ENCODE peak calls at places on chromosomes 7 and 10, in ten cellular contexts. O is amniotic stem cell; M is HT1080; G is RWPE2; E is activated T-cell treated with anti-CD3 and anti-CD28 coated beads for 1 hour; N is posterior cingulate gyrus; C is sigmoid colon; R is nephron progenitor cell; F is NCI-H1105; P is activated naive CD8-positive, alpha-beta T cell treated with anti-CD3 and anti-CD28 coated beads, Interleukin-2, amount 50 U/mL, for 24 hours. H is an unnamed sample.

GRCh38 chr7:49669692-49670260 is 103.7 kb upstream of the VWC2 start:
- DNase-seq in O (no peak), M (no peak), G (no peak), E (no peak), N (no peak), C (no peak), R (no peak), F (no peak), P (no peak), H (no peak)

GRCh38 chr10:127309609-127310008 is 113.2 kb upstream of the INSYN2A start:
- DNase-seq in O (no peak), M (no peak), G (no peak), E (no peak), N (no peak), C (no peak), R (no peak), F (no peak), P (no peak), H (no peak)

GRCh38 chr7:10940748-10941358 is 32.8 kb upstream of the PHF14 start:
- DNase-seq in O (no peak), M (no peak), G (no peak), E (no peak), N (no peak), C (no peak), R (no peak), F (peak), P (peak), H (peak)

GRCh38 chr10:21144047-21144446 is 246.9 kb upstream of the NEBL start:
- DNase-seq in O (no peak), M (no peak), G (no peak), E (no peak), N (no peak), C (no peak), R (no peak), F (no peak), P (no peak), H (no peak)

GRCh38 chr10:132036887-132037675 is 28.7 kb upstream of the JAKMIP3 start:
- DNase-seq in O (no peak), M (no peak), G (no peak), E (no peak), N (peak), C (no peak), R (no peak), F (no peak), P (no peak), H (no peak)

GRCh38 chr7:16504019-16504418 is 22.6 kb upstream of the LRRC72 start:
- DNase-seq in O (no peak), M (peak), G (no peak), E (no peak), N (no peak), C (no peak), R (no peak), F (no peak), P (no peak), H (no peak)

GRCh38 chr10:63614371-63614891 is 93.2 kb downstream of the REEP3 start:
- DNase-seq in O (no peak), M (no peak), G (no peak), E (no peak), N (no peak), C (no peak), R (no peak), F (no peak), P (no peak), H (no peak)

GRCh38 chr10:19877466-19878255 is 61.4 kb downstream of the PLXDC2 start:
- DNase-seq in O (no peak), M (no peak), G (no peak), E (no peak), N (no peak), C (no peak), R (no peak), F (no peak), P (no peak), H (no peak)

GRCh38 chr7:28378574-28379149 is 33.7 kb upstream of the CREB5 start:
- DNase-seq in O (no peak), M (no peak), G (no peak), E (no peak), N (no peak), C (no peak), R (no peak), F (no peak), P (no peak), H (no peak)

GRCh38 chr7:124113040-124113439 is 80.2 kb upstream of the TMEM229A start:
- DNase-seq in O (no peak), M (no peak), G (no peak), E (no peak), N (no peak), C (no peak), R (no peak), F (no peak), P (no peak), H (no peak)

GRCh38 chr10:35480150-35480549 is 125.0 kb upstream of the GJD4 start:
- DNase-seq in O (no peak), M (no peak), G (no peak), E (no peak), N (no peak), C (no peak), R (no peak), F (no peak), P (no peak), H (no peak)

GRCh38 chr7:141097430-141097829 is 23.6 kb downstream of the TMEM178B start:
- DNase-seq in O (no peak), M (no peak), G (no peak), E (no peak), N (no peak), C (no peak), R (peak), F (no peak), P (no peak), H (no peak)

GRCh38 chr10:124308351-124308645 is 110.4 kb downstream of the OAT start:
- DNase-seq in O (no peak), M (no peak), G (no peak), E (no peak), N (no peak), C (peak), R (no peak), F (no peak), P (no peak), H (no peak)

GRCh38 chr10:76430330-76430729 is 998.9 kb downstream of the LRMDA start:
- DNase-seq in O (no peak), M (no peak), G (no peak), E (no peak), N (no peak), C (no peak), R (no peak), F (no peak), P (no peak), H (no peak)

GRCh38 chr10:91772461-91772860 is 25.8 kb upstream of the TNKS2 start:
- DNase-seq in O (no peak), M (no peak), G (no peak), E (no peak), N (no peak), C (no peak), R (no peak), F (no peak), P (no peak), H (no peak)

GRCh38 chr10:120406380-120406779 is 50.6 kb upstream of the PLPP4 start:
- DNase-seq in O (no peak), M (no peak), G (no peak), E (no peak), N (no peak), C (no peak), R (no peak), F (no peak), P (no peak), H (no peak)

GRCh38 chr10:101830322-101831168 is 12.3 kb upstream of the OGA start:
- DNase-seq in O (peak), M (peak), G (peak), E (peak), N (peak), C (peak), R (peak), F (peak), P (peak), H (peak)

GRCh38 chr7:5352440-5353010 is 69.8 kb downstream of the SLC29A4 start:
- DNase-seq in O (no peak), M (no peak), G (no peak), E (no peak), N (no peak), C (peak), R (no peak), F (no peak), P (no peak), H (no peak)

GRCh38 chr7:43244232-43244631 is 131.8 kb downstream of the HECW1 start:
- DNase-seq in O (no peak), M (peak), G (no peak), E (no peak), N (no peak), C (no peak), R (no peak), F (no peak), P (no peak), H (no peak)

GRCh38 chr10:1609038-1609411 is 128.3 kb downstream of the ADARB2 start:
- DNase-seq in O (no peak), M (no peak), G (no peak), E (no peak), N (no peak), C (no peak), R (no peak), F (no peak), P (no peak), H (no peak)

GRCh38 chr10:123521076-123521475 is 145.1 kb upstream of the GPR26 start:
- DNase-seq in O (no peak), M (no peak), G (no peak), E (no peak), N (no peak), C (no peak), R (no peak), F (no peak), P (no peak), H (no peak)

GRCh38 chr10:44259090-44259874 is 125.6 kb downstream of the CXCL12 start:
- DNase-seq in O (no peak), M (no peak), G (no peak), E (no peak), N (no peak), C (no peak), R (no peak), F (no peak), P (no peak), H (no peak)

GRCh38 chr10:78224602-78225001 is 190.9 kb downstream of the RPS24 start:
- DNase-seq in O (no peak), M (peak), G (no peak), E (no peak), N (no peak), C (no peak), R (no peak), F (no peak), P (no peak), H (no peak)

GRCh38 chr10:108601856-108602255 is 1321.5 kb downstream of the XPNPEP1 start:
- DNase-seq in O (no peak), M (peak), G (no peak), E (no peak), N (no peak), C (no peak), R (no peak), F (no peak), P (no peak), H (no peak)

GRCh38 chr7:87328281-87328680 is 17.2 kb upstream of the CROT start:
- DNase-seq in O (no peak), M (no peak), G (no peak), E (no peak), N (no peak), C (no peak), R (no peak), F (no peak), P (no peak), H (no peak)

GRCh38 chr10:31706921-31707571 is 221.6 kb downstream of the ARHGAP12 start:
- DNase-seq in O (no peak), M (no peak), G (no peak), E (no peak), N (no peak), C (peak), R (no peak), F (no peak), P (no peak), H (no peak)

GRCh38 chr10:33064706-33065105 is 106.7 kb upstream of the ITGB1 start:
- DNase-seq in O (no peak), M (no peak), G (no peak), E (no peak), N (no peak), C (no peak), R (no peak), F (no peak), P (no peak), H (no peak)